ENCODE peak calls at places on chromosomes 5 and 9, in nine cellular contexts. Q is HL-60; U is fibroblast of pulmonary artery; T is A549; C is coronary artery; P is stomach; I is CD8-positive, alpha-beta T cell; D is brain microvascular endothelial cell; Z is lung. S is an unnamed sample.

GRCh38 chr9:95261890-95262289 is 55.6 kb downstream of the FANCC start:
- DNase-seq in U (peak), C (no peak), D (peak), P (no peak), T (no peak), I (no peak), Q (no peak), Z (no peak), S (peak)

GRCh38 chr9:122991370-122991830 is 42.1 kb upstream of the GPR21 start:
- DNase-seq in I (peak), C (no peak), T (peak), Q (peak), D (peak), P (no peak), Z (peak), U (peak), S (peak)

GRCh38 chr5:60652206-60652605 is 47.8 kb downstream of the DEPDC1B start:
- DNase-seq in Q (peak), U (peak), Z (no peak), C (no peak), D (peak), I (no peak), T (peak), P (no peak), S (peak)

GRCh38 chr9:126643945-126644527 is 30.3 kb downstream of the LMX1B start:
- DNase-seq in Z (no peak), T (no peak), P (no peak), C (no peak), U (no peak), Q (no peak), I (no peak), D (no peak), S (no peak)

GRCh38 chr5:156170351-156170961 is 156.5 kb upstream of the SGCD start:
- DNase-seq in U (no peak), I (no peak), Z (no peak), T (no peak), C (no peak), P (no peak), Q (no peak), D (no peak), S (no peak)

GRCh38 chr5:84642795-84643194 is 258.1 kb upstream of the EDIL3 start:
- DNase-seq in P (no peak), Q (no peak), C (no peak), D (peak), Z (no peak), U (peak), I (no peak), T (no peak), S (peak)

GRCh38 chr9:100440071-100440470 is 13.1 kb downstream of the MSANTD3 start:
- DNase-seq in U (peak), T (peak), C (no peak), Z (peak), I (no peak), P (no peak), Q (no peak), D (peak), S (peak)

GRCh38 chr5:3307982-3308621 is 287.5 kb upstream of the IRX1 start:
- DNase-seq in Z (no peak), D (no peak), I (no peak), P (no peak), C (no peak), T (no peak), U (no peak), Q (no peak), S (no peak)

GRCh38 chr5:159097461-159098284 is 2.0 kb downstream of the EBF1 start:
- DNase-seq in I (no peak), Z (no peak), C (no peak), T (no peak), D (peak), U (peak), Q (no peak), P (no peak), S (peak)

DNA sequence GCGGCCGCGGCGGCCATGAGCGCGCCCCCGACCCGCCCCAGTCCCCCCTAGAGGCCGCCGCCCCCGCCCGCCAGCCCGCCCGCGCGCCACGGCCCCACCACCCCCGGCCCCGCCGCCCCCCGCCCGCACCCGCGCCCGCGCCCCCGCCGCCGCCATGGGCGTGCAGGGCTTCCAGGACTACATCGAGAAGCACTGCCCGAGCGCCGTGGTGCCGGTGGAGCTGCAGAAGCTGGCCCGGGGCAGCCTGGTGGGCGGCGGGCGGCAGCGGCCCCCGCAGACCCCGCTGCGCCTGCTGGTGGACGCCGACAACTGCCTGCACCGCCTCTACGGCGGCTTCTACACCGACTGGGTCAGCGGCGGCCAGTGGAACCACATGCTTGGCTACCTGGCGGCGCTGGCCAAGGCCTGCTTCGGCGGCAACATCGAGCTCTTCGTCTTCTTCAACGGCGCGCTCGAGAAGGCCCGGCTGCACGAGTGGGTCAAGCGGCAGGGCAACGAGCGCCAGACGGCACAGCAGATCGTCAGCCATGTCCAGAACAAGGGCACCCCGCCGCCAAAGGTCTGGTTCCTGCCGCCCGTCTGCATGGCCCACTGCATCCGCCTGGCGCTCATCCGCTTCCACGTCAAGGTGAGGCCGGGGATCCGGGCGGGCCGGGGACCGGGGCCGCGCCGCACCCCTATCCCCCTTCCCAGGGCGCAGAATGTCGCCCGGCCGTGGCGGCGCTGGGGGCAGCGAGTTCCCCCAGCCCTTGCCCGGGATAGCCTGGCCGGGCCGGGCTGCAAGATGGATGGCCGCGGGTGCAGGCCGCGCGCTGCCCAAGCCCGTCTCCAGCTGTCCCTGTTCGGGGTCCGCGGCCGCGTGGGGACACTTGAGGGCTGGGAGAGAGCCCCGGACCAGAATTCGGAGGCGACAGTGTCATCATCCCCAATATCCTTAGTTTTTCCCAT is 551 bp downstream of the FAM120A start:
- DNase-seq in Q (peak), D (peak), Z (peak), I (peak), U (peak), T (peak), C (peak), P (peak), S (peak)
- H3K4me3 ChIP-seq in Q (peak), D (peak), Z (peak), I (peak), U (peak), T (peak), C (peak), P (peak), S (peak)

GRCh38 chr9:71710856-71711255 is 57.5 kb downstream of the CEMIP2 start:
- DNase-seq in D (no peak), T (no peak), Z (no peak), U (no peak), C (no peak), I (no peak), P (no peak), Q (no peak), S (no peak)

GRCh38 chr9:71721786-71722295 is 46.5 kb downstream of the CEMIP2 start:
- DNase-seq in D (no peak), P (no peak), T (no peak), I (no peak), U (no peak), Q (no peak), Z (no peak), C (no peak), S (no peak)

GRCh38 chr9:71719585-71719984 is 48.7 kb downstream of the CEMIP2 start:
- DNase-seq in D (no peak), Q (no peak), I (no peak), P (no peak), U (peak), T (no peak), C (no peak), Z (no peak), S (peak)

GRCh38 chr9:71719088-71719487 is 49.2 kb downstream of the CEMIP2 start:
- DNase-seq in P (no peak), T (no peak), C (no peak), Z (no peak), U (no peak), D (no peak), Q (no peak), I (no peak), S (no peak)

DNA sequence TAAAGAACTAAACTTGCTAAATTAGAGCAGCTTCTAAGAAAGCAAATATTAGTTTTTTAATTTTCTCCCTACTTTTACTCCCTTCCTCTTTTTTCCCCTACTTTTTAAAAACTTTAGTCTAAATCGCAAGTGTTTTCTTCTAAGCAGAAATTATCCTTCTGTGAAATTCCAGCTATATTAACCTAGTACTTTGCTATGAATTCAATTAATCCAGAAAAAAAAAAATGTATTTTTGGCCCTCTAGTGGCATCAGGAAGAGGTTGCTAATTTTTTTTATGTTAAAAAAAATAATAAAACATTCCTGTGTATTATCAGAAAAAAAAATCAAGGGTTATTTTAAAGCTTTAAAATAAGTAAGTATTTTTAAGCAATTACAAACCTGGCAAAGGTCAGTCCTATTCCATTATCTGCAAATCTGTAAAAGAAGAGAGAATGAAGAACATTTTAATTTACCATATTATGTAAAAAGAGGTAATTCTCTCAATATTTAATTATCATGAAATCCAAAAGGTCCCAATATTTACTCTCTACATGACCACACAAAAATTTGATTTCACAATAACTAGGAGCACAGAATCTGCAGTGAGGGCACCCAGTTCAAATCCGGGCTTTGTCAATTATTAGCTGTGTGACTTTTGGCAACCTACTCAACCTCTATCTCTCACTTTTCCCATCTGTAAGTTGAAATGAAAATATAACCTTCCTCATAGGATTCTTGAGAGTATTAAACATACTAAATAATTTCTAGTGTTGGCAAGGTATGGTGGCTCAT is 52.0 kb downstream of the CEMIP2 start:
- DNase-seq in P (no peak), C (no peak), D (no peak), Z (no peak), T (no peak), I (no peak), Q (no peak), U (peak), S (peak)
- TF ChIP-seq CTCF in P (no peak), C (peak), D (peak), Z (no peak), T (peak), I (peak), Q (peak), U (peak), S (peak)

GRCh38 chr5:32027093-32027716 is 146.9 kb downstream of the GOLPH3 start:
- DNase-seq in Q (no peak), I (no peak), T (no peak), D (no peak), U (no peak), C (no peak), Z (no peak), P (no peak), S (no peak)
- H3K4me3 ChIP-seq in Q (no peak), I (no peak), T (no peak), D (peak), U (peak), C (peak), Z (no peak), P (no peak), S (peak)

GRCh38 chr9:113410207-113411158 is at the start of the genes C9orf43 and POLE3:
- DNase-seq in D (peak), C (peak), I (peak), U (peak), Q (peak), Z (peak), P (peak), T (peak), S (peak)
- TF ChIP-seq CTCF in D (no peak), C (no peak), I (no peak), U (no peak), Q (no peak), Z (no peak), P (peak), T (no peak), S (no peak)

DNA sequence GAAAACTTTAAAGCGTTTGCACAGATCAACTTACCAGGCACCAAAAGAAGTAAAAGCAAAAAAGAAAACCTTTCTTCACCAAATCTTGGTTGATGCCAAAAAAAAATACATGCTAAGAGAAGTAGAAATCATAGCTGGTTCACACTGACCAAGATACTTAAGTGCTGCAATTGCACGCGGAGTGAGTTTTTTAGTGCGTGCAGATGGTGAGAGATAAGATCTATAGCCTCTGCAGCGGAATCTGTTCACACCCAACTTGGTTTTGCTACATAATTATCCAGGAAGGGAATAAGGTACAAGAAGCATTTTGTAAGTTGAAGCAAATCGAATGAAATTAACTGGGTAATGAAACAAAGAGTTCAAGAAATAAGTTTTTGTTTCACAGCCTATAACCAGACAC is 36.4 kb upstream of the CCDC152 start:
- DNase-seq in P (no peak), U (no peak), Z (no peak), D (no peak), I (no peak), T (no peak), Q (no peak), C (no peak), S (no peak)
- H3K4me3 ChIP-seq in P (no peak), U (no peak), Z (no peak), D (no peak), I (no peak), T (no peak), Q (no peak), C (no peak), S (no peak)

DNA sequence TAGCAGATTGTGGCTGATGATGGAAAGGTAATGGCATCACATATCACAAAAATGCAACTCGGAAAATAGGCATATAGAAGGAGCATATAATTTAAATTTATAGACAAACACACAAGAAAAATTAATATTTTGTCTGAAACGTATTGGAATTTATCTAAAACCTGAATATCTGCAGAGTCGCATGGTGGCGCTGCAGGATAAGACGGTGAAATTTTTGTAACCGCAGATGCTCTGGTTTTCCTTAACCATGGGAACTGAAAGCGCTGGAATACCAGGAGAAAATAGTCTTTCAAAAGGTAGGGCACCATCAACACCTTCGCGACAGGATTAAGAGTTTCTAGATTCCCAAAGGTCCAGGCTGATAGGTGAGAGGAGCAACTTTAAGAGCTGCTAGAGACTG is 11.0 kb downstream of the PCDHB14 start:
- DNase-seq in P (no peak), Q (no peak), T (no peak), C (no peak), I (no peak), U (peak), D (no peak), Z (no peak), S (no peak)
- TF ChIP-seq CTCF in P (no peak), Q (no peak), T (no peak), C (no peak), I (no peak), U (peak), D (peak), Z (no peak), S (peak)

S was measured in astrocyte of the spinal cord.